ENCODE peak calls at places on chromosomes 1 and 21, in four cellular contexts. O is H1; G is stimulated activated CD4-positive, alpha-beta T cell treated with anti-CD3 and anti-CD28 coated beads, Interleukin-1b, Interleukin-23, amount 100 ng/mL, for 4 hours; P is G401. Y is an unnamed sample.

GRCh38 chr1:170624141-170624540 is 39.8 kb upstream of the PRRX1 start:
- DNase-seq in O (no peak), P (no peak), G (no peak), Y (no peak)

GRCh38 chr1:83500987-83501591 is 497.8 kb downstream of the TTLL7 start:
- DNase-seq in O (no peak), P (no peak), G (no peak), Y (no peak)

GRCh38 chr1:155083865-155084721 is 5.5 kb downstream of the EFNA3 start:
- DNase-seq in P (peak), O (no peak), G (no peak), Y (no peak)

GRCh38 chr1:193562121-193562520 is 375.7 kb upstream of the B3GALT2 start:
- DNase-seq in P (no peak), G (no peak), O (no peak), Y (no peak)

GRCh38 chr1:4298333-4298732 is 356.1 kb upstream of the AJAP1 start:
- DNase-seq in P (no peak), G (no peak), O (no peak), Y (no peak)

GRCh38 chr21:35615325-35615724 is 445.0 kb downstream of the SETD4 start:
- DNase-seq in P (no peak), O (no peak), G (no peak), Y (no peak)

GRCh38 chr1:94741510-94741909 is 78.6 kb upstream of the SLC44A3 start:
- DNase-seq in G (no peak), P (no peak), O (no peak), Y (no peak)

GRCh38 chr1:147579532-147580199 is 38.4 kb downstream of the BCL9 start:
- DNase-seq in G (no peak), P (no peak), O (no peak), Y (no peak)

GRCh38 chr1:178093958-178094751 is at the start of gene RASAL2:
- DNase-seq in O (peak), G (no peak), P (peak), Y (peak)

GRCh38 chr1:110604586-110605148 is 1.5 kb downstream of the KCNA2 start:
- DNase-seq in O (no peak), G (no peak), P (peak), Y (no peak)

GRCh38 chr1:109975718-109976117 is 8.8 kb upstream of the AHCYL1 start:
- DNase-seq in G (no peak), O (no peak), P (no peak), Y (no peak)

GRCh38 chr1:30044745-30045144 is 678.6 kb downstream of the MATN1 start:
- DNase-seq in O (no peak), G (no peak), P (no peak), Y (no peak)

GRCh38 chr1:110872745-110873435 is at the start of gene CD53:
- DNase-seq in G (no peak), O (no peak), P (no peak), Y (no peak)

GRCh38 chr1:84367219-84367618 is 31.1 kb upstream of the DNASE2B start:
- DNase-seq in P (no peak), O (no peak), G (no peak), Y (no peak)

GRCh38 chr1:84693009-84693408 is 2.7 kb upstream of the SSX2IP start:
- DNase-seq in G (no peak), P (no peak), O (no peak), Y (no peak)

GRCh38 chr21:42474043-42474831 is 21.8 kb downstream of the RSPH1 start:
- DNase-seq in G (no peak), P (no peak), O (no peak), Y (no peak)

GRCh38 chr1:200302192-200302892 is 107.5 kb downstream of the ZNF281 start:
- DNase-seq in G (peak), P (peak), O (no peak), Y (no peak)

GRCh38 chr1:91283421-91283726 is 121.3 kb downstream of the HFM1 start:
- DNase-seq in G (no peak), O (no peak), P (no peak), Y (no peak)

GRCh38 chr21:15768045-15768601 is 38.3 kb downstream of the USP25 start:
- DNase-seq in P (no peak), O (no peak), G (no peak), Y (no peak)

GRCh38 chr21:29187939-29188338 is 57.5 kb downstream of the MAP3K7CL start:
- DNase-seq in O (no peak), P (peak), G (no peak), Y (no peak)

GRCh38 chr1:27868932-27869718 is 3.2 kb upstream of the THEMIS2 start:
- DNase-seq in G (no peak), P (no peak), O (no peak), Y (no peak)

GRCh38 chr1:162040657-162041056 is 17.0 kb upstream of the OLFML2B start:
- DNase-seq in P (no peak), G (no peak), O (no peak), Y (no peak)

GRCh38 chr1:10724948-10725852 is 71.2 kb downstream of the CASZ1 start:
- DNase-seq in P (peak), O (no peak), G (no peak), Y (peak)

GRCh38 chr1:93661829-93662474 is 19.7 kb downstream of the BCAR3 start:
- DNase-seq in P (no peak), O (no peak), G (no peak), Y (no peak)

GRCh38 chr1:161720956-161721737 is at the start of gene FCRLB:
- DNase-seq in O (no peak), P (no peak), G (no peak), Y (no peak)

GRCh38 chr1:92804721-92805169 is 19.8 kb upstream of the EVI5 start:
- DNase-seq in G (no peak), O (no peak), P (peak), Y (no peak)

GRCh38 chr1:198901280-198901679 is 262.4 kb downstream of the PTPRC start:
- DNase-seq in G (no peak), O (no peak), P (peak), Y (no peak)

GRCh38 chr1:24384251-24385090 is 29.1 kb downstream of the STPG1 start:
- DNase-seq in P (no peak), O (no peak), G (no peak), Y (no peak)

Y was measured in D721Med.